ENCODE peak calls at places on chromosomes 11 and 22, in six cellular contexts. K is esophagus squamous epithelium; N is NCI-H1417; M is dermis blood vessel endothelial cell; D is left cardiac atrium; L is effector memory CD8-positive, alpha-beta T cell. C is an unnamed sample.

GRCh38 chr22:49825944-49826602 is 1.6 kb downstream of the BRD1 start:
- DNase-seq in K (no peak), N (no peak), M (peak; percentile 37), D (peak; percentile 43), L (peak; percentile 69), C (peak; percentile 50)

GRCh38 chr11:46669606-46670243 is 30.7 kb downstream of the ARHGAP1 start:
- DNase-seq in K (no peak), N (no peak), M (no peak), D (peak; percentile 6), L (no peak), C (no peak)

GRCh38 chr11:34522188-34522587 is 8.6 kb upstream of the ELF5 start:
- DNase-seq in K (no peak), N (no peak), M (no peak), D (no peak), L (no peak), C (no peak)

GRCh38 chr22:34105461-34106062 is 185.3 kb upstream of the LARGE1 start:
- DNase-seq in K (no peak), N (peak; percentile 48), M (no peak), D (peak; percentile 69), L (no peak), C (peak; percentile 55)

GRCh38 chr22:46569848-46570695 is 32.7 kb upstream of the CELSR1 start:
- DNase-seq in K (no peak), N (no peak), M (no peak), D (no peak), L (no peak), C (peak; percentile 37)

GRCh38 chr22:50711446-50712340 is 26.3 kb upstream of the ACR start:
- DNase-seq in K (no peak), N (no peak), M (no peak), D (peak; percentile 16), L (no peak), C (peak; percentile 34)

GRCh38 chr11:124867700-124868099 is 2.5 kb downstream of the ROBO3 start:
- DNase-seq in K (no peak), N (no peak), M (peak; percentile 72), D (no peak), L (no peak), C (no peak)

GRCh38 chr22:33969052-33969451 is 48.8 kb upstream of the LARGE1 start:
- DNase-seq in K (no peak), N (no peak), M (no peak), D (no peak), L (no peak), C (no peak)

GRCh38 chr11:70557742-70558485 is 159.6 kb downstream of the CTTN start:
- DNase-seq in K (no peak), N (no peak), M (no peak), D (no peak), L (no peak), C (no peak)

GRCh38 chr11:47445840-47446239 is 3.1 kb downstream of the RAPSN start:
- DNase-seq in K (no peak), N (no peak), M (no peak), D (no peak), L (no peak), C (no peak)

GRCh38 chr11:80103149-80103859 is 662.5 kb upstream of the TENM4 start:
- DNase-seq in K (no peak), N (no peak), M (no peak), D (no peak), L (no peak), C (no peak)

GRCh38 chr11:70421123-70421522 is 22.8 kb downstream of the CTTN start:
- DNase-seq in K (no peak), N (no peak), M (no peak), D (no peak), L (no peak), C (no peak)

GRCh38 chr11:75534291-75535038 is 8.7 kb upstream of the GDPD5 start:
- DNase-seq in K (no peak), N (no peak), M (no peak), D (no peak), L (no peak), C (no peak)

C was measured in lower lobe of right lung.